ENCODE peak calls at places on chromosomes 2 and 18, in eight cellular contexts. V, E, K, U, F, I, O and Q are unnamed samples.
A peak's percentile ranks its signal among the peaks of the same experiment; 100 is the strongest.

GRCh38 chr2:6224267-6224666 is 532.1 kb downstream of the SOX11 start:
- DNase-seq in V (no peak), E (no peak), K (no peak), U (no peak), F (no peak), I (peak; percentile 45), O (no peak), Q (no peak)

GRCh38 chr2:85924522-85924921 is 35.7 kb upstream of the ST3GAL5 start:
- DNase-seq in V (peak; percentile 83), E (no peak), K (peak; percentile 21), U (no peak), F (peak; percentile 89), I (peak; percentile 88), O (no peak), Q (no peak)

GRCh38 chr2:217430916-217431576 is 571.2 kb upstream of the TNP1 start:
- DNase-seq in V (peak; percentile 59), E (no peak), K (no peak), U (no peak), F (peak; percentile 29), I (no peak), O (no peak), Q (no peak)

GRCh38 chr2:199147216-199147615 is 310.5 kb downstream of the SATB2 start:
- DNase-seq in V (peak; percentile 56), E (no peak), K (no peak), U (no peak), F (no peak), I (no peak), O (no peak), Q (no peak)

GRCh38 chr2:106158871-106159270 is 35.2 kb downstream of the UXS1 start:
- DNase-seq in V (no peak), E (no peak), K (no peak), U (no peak), F (no peak), I (no peak), O (no peak), Q (no peak)

GRCh38 chr18:63016270-63016669 is 300.9 kb downstream of the PHLPP1 start:
- DNase-seq in V (peak; percentile 82), E (peak; percentile 33), K (peak; percentile 58), U (peak; percentile 48), F (peak; percentile 66), I (peak; percentile 68), O (no peak), Q (no peak)

GRCh38 chr2:154952346-154953010 is 254.0 kb downstream of the KCNJ3 start:
- DNase-seq in V (no peak), E (no peak), K (peak; percentile 66), U (no peak), F (no peak), I (no peak), O (no peak), Q (no peak)

GRCh38 chr2:30694286-30695055 is 112.8 kb downstream of the CAPN13 start:
- DNase-seq in V (peak; percentile 55), E (no peak), K (no peak), U (no peak), F (no peak), I (no peak), O (no peak), Q (no peak)

GRCh38 chr18:59180150-59180845 is 39.7 kb upstream of the GRP start:
- DNase-seq in V (peak; percentile 69), E (no peak), K (no peak), U (no peak), F (no peak), I (no peak), O (no peak), Q (peak; percentile 14)

GRCh38 chr2:71581015-71581414 is 127.7 kb downstream of the DYSF start:
- DNase-seq in V (peak; percentile 20), E (no peak), K (no peak), U (no peak), F (no peak), I (no peak), O (no peak), Q (no peak)

GRCh38 chr2:235129856-235130255 is 178.0 kb downstream of the SH3BP4 start:
- DNase-seq in V (peak; percentile 41), E (no peak), K (no peak), U (no peak), F (no peak), I (no peak), O (no peak), Q (no peak)

GRCh38 chr2:19872302-19872701 is 29.5 kb downstream of the TTC32 start:
- DNase-seq in V (no peak), E (no peak), K (no peak), U (no peak), F (no peak), I (no peak), O (no peak), Q (no peak)

GRCh38 chr2:225670111-225670974 is 270.8 kb downstream of the NYAP2 start:
- DNase-seq in V (peak; percentile 73), E (no peak), K (peak; percentile 40), U (no peak), F (no peak), I (peak; percentile 78), O (no peak), Q (no peak)

GRCh38 chr2:69138247-69138754 is 125.3 kb downstream of the ANTXR1 start:
- DNase-seq in V (peak; percentile 88), E (no peak), K (peak; percentile 70), U (no peak), F (no peak), I (peak; percentile 48), O (no peak), Q (no peak)

GRCh38 chr2:119174216-119174992 is 15.9 kb upstream of the C1QL2 start:
- DNase-seq in V (peak; percentile 54), E (peak; percentile 85), K (peak; percentile 65), U (peak; percentile 59), F (peak; percentile 45), I (peak; percentile 57), O (peak; percentile 75), Q (no peak)

GRCh38 chr18:72727038-72727690 is 140.6 kb downstream of the NETO1 start:
- DNase-seq in V (no peak), E (no peak), K (no peak), U (no peak), F (no peak), I (peak; percentile 48), O (no peak), Q (no peak)

GRCh38 chr2:167134381-167135072 is 246.2 kb downstream of the XIRP2 start:
- DNase-seq in V (peak; percentile 82), E (no peak), K (peak; percentile 19), U (no peak), F (no peak), I (peak; percentile 30), O (no peak), Q (peak; percentile 59)

GRCh38 chr18:51513525-51513924 is 316.0 kb upstream of the MEX3C start:
- DNase-seq in V (no peak), E (no peak), K (no peak), U (no peak), F (no peak), I (no peak), O (no peak), Q (peak; percentile 34)

GRCh38 chr2:29281585-29281984 is 166.4 kb downstream of the CLIP4 start:
- DNase-seq in V (peak; percentile 60), E (peak; percentile 25), K (no peak), U (peak; percentile 26), F (peak; percentile 60), I (peak; percentile 90), O (no peak), Q (no peak)

GRCh38 chr2:45678791-45679348 is 27.4 kb downstream of the PRKCE start:
- DNase-seq in V (no peak), E (no peak), K (no peak), U (no peak), F (no peak), I (no peak), O (no peak), Q (no peak)

GRCh38 chr2:45684756-45685155 is 33.3 kb downstream of the PRKCE start:
- DNase-seq in V (no peak), E (no peak), K (no peak), U (no peak), F (no peak), I (no peak), O (no peak), Q (no peak)

GRCh38 chr2:45683292-45683691 is 31.8 kb downstream of the PRKCE start:
- DNase-seq in V (no peak), E (no peak), K (peak; percentile 13), U (no peak), F (no peak), I (no peak), O (no peak), Q (no peak)

GRCh38 chr2:45680351-45680967 is 29.0 kb downstream of the PRKCE start:
- DNase-seq in V (no peak), E (no peak), K (no peak), U (no peak), F (no peak), I (no peak), O (no peak), Q (no peak)

GRCh38 chr2:45681675-45682074 is 30.2 kb downstream of the PRKCE start:
- DNase-seq in V (peak; percentile 93), E (no peak), K (peak; percentile 43), U (no peak), F (peak; percentile 58), I (peak; percentile 44), O (no peak), Q (peak; percentile 63)
- H3K27ac ChIP-seq in V (peak overlapping the region; percentile 37), E (no peak overlapping the region), K (no peak overlapping the region), U (no peak overlapping the region), F (no peak overlapping the region), I (no peak overlapping the region), O (no peak overlapping the region), Q (peak overlapping the region; percentile 67)

GRCh38 chr2:768484-768883 is 91.3 kb upstream of the TMEM18 start:
- DNase-seq in V (peak; percentile 7), E (no peak), K (no peak), U (no peak), F (no peak), I (no peak), O (no peak), Q (no peak)
- H3K27ac ChIP-seq in V (no peak overlapping the region), E (no peak overlapping the region), K (no peak overlapping the region), U (no peak overlapping the region), F (no peak overlapping the region), I (no peak overlapping the region), O (no peak overlapping the region), Q (no peak overlapping the region)

DNA sequence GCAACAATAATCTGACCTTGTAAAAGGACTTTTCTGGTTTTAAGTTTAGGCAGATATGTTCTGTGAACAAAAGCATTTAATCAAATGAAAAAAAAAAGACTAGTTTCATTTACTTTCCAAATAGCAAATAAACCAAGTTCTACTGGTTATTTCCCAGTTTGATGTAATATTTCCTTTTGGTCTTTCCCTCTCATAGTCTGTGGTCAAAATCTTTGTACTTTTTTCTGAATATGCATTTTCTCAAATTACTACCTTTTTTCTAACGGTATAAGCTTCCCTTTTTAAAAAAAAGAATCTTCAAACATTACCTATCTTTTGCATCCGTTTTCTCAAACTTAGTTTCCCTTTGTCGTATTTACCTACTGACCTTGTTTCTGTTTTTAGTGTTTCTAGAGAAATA is 40.1 kb downstream of the TANK start:
- DNase-seq in V (no peak), E (no peak), K (no peak), U (no peak), F (no peak), I (no peak), O (no peak), Q (no peak)
- H3K27ac ChIP-seq in V (no peak overlapping the region), E (no peak overlapping the region), K (no peak overlapping the region), U (no peak overlapping the region), F (no peak overlapping the region), I (no peak overlapping the region), O (no peak overlapping the region), Q (no peak overlapping the region)

DNA sequence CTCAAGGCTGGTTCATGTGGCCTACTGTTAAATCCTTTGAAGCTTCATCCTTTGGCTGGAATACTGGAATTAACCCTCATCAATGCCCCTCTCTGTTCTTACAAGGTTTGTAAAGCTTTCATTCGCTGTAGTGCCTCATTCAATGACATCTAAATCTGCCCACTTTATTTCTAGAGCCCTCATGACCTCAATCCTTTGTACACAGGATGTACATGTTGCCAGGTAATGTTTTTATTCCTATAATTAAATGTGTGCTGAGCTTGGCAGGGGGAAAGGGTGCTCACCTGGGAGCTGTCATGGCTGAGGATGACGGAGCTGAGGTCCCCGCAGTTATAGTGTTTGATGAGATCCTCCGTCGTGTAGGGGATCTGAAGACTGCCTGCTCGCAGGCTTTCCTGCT is 39.3 kb downstream of the TRABD2A start:
- DNase-seq in V (no peak), E (no peak), K (no peak), U (no peak), F (no peak), I (no peak), O (no peak), Q (no peak)
- H3K27ac ChIP-seq in V (no peak overlapping the region), E (no peak overlapping the region), K (no peak overlapping the region), U (no peak overlapping the region), F (no peak overlapping the region), I (no peak overlapping the region), O (no peak overlapping the region), Q (no peak overlapping the region)